ENCODE peak calls at places on chromosomes 6 and 20, in ten cellular contexts. One of them, this sample, is unnamed.
A peak's percentile ranks its signal among the peaks of the same experiment; 100 is the strongest.

GRCh38 chr20:22525821-22526220 is 58.6 kb downstream of the FOXA2 start:
- DNase-seq in D341Med: no peak
- DNase-seq in stimulated activated CD4-positive, alpha-beta T cell treated with anti-CD3 and anti-CD28 coated beads, Interleukin-4, amount 100 ng/mL, for 24 hours: no peak
- DNase-seq in naive thymus-derived CD8-positive, alpha-beta T cell: no peak
- DNase-seq in body of pancreas: no peak
- DNase-seq in OCI-LY7: no peak
- DNase-seq in ovary: no peak
- DNase-seq in breast epithelium: no peak
- DNase-seq in T-helper 2 cell: no peak
- DNase-seq in NCI-H1694: no peak
- DNase-seq in this sample: no peak

GRCh38 chr6:43842231-43842794 is 72.3 kb downstream of the VEGFA start:
- DNase-seq in D341Med: no peak
- DNase-seq in stimulated activated CD4-positive, alpha-beta T cell treated with anti-CD3 and anti-CD28 coated beads, Interleukin-4, amount 100 ng/mL, for 24 hours: no peak
- DNase-seq in naive thymus-derived CD8-positive, alpha-beta T cell: no peak
- DNase-seq in body of pancreas: no peak
- DNase-seq in OCI-LY7: no peak
- DNase-seq in ovary: no peak
- DNase-seq in breast epithelium: no peak
- DNase-seq in T-helper 2 cell: no peak
- DNase-seq in NCI-H1694: no peak
- DNase-seq in this sample: no peak

GRCh38 chr20:56439784-56440291 is 27.8 kb downstream of the CASS4 start:
- DNase-seq in D341Med: no peak
- DNase-seq in stimulated activated CD4-positive, alpha-beta T cell treated with anti-CD3 and anti-CD28 coated beads, Interleukin-4, amount 100 ng/mL, for 24 hours: no peak
- DNase-seq in naive thymus-derived CD8-positive, alpha-beta T cell: no peak
- DNase-seq in body of pancreas: peak; percentile 37
- DNase-seq in OCI-LY7: no peak
- DNase-seq in ovary: peak; percentile 36
- DNase-seq in breast epithelium: peak; percentile 82
- DNase-seq in T-helper 2 cell: no peak
- DNase-seq in NCI-H1694: no peak
- DNase-seq in this sample: no peak

GRCh38 chr6:62283828-62284411 is 2.1 kb downstream of the KHDRBS2 start:
- DNase-seq in D341Med: no peak
- DNase-seq in stimulated activated CD4-positive, alpha-beta T cell treated with anti-CD3 and anti-CD28 coated beads, Interleukin-4, amount 100 ng/mL, for 24 hours: no peak
- DNase-seq in naive thymus-derived CD8-positive, alpha-beta T cell: no peak
- DNase-seq in body of pancreas: no peak
- DNase-seq in OCI-LY7: peak; percentile 55
- DNase-seq in ovary: no peak
- DNase-seq in breast epithelium: no peak
- DNase-seq in T-helper 2 cell: no peak
- DNase-seq in NCI-H1694: no peak
- DNase-seq in this sample: peak; percentile 16

GRCh38 chr6:75268121-75268987 is 16.2 kb downstream of the TMEM30A start:
- DNase-seq in D341Med: no peak
- DNase-seq in stimulated activated CD4-positive, alpha-beta T cell treated with anti-CD3 and anti-CD28 coated beads, Interleukin-4, amount 100 ng/mL, for 24 hours: no peak
- DNase-seq in naive thymus-derived CD8-positive, alpha-beta T cell: no peak
- DNase-seq in body of pancreas: no peak
- DNase-seq in OCI-LY7: no peak
- DNase-seq in ovary: no peak
- DNase-seq in breast epithelium: no peak
- DNase-seq in T-helper 2 cell: no peak
- DNase-seq in NCI-H1694: no peak
- DNase-seq in this sample: no peak

GRCh38 chr6:124964084-124964763 is 2.0 kb downstream of the RNF217 start:
- DNase-seq in D341Med: no peak
- DNase-seq in stimulated activated CD4-positive, alpha-beta T cell treated with anti-CD3 and anti-CD28 coated beads, Interleukin-4, amount 100 ng/mL, for 24 hours: no peak
- DNase-seq in naive thymus-derived CD8-positive, alpha-beta T cell: no peak
- DNase-seq in body of pancreas: peak; percentile 32
- DNase-seq in OCI-LY7: no peak
- DNase-seq in ovary: no peak
- DNase-seq in breast epithelium: peak; percentile 30
- DNase-seq in T-helper 2 cell: no peak
- DNase-seq in NCI-H1694: no peak
- DNase-seq in this sample: peak; percentile 27

GRCh38 chr20:57659131-57659788 is 39.0 kb upstream of the ZBP1 start:
- DNase-seq in D341Med: peak; percentile 20
- DNase-seq in stimulated activated CD4-positive, alpha-beta T cell treated with anti-CD3 and anti-CD28 coated beads, Interleukin-4, amount 100 ng/mL, for 24 hours: no peak
- DNase-seq in naive thymus-derived CD8-positive, alpha-beta T cell: no peak
- DNase-seq in body of pancreas: no peak
- DNase-seq in OCI-LY7: no peak
- DNase-seq in ovary: peak; percentile 16
- DNase-seq in breast epithelium: peak; percentile 7
- DNase-seq in T-helper 2 cell: no peak
- DNase-seq in NCI-H1694: no peak
- DNase-seq in this sample: no peak

GRCh38 chr6:36599791-36600209 is 5.6 kb downstream of the SRSF3 start:
- DNase-seq in D341Med: peak; percentile 47
- DNase-seq in stimulated activated CD4-positive, alpha-beta T cell treated with anti-CD3 and anti-CD28 coated beads, Interleukin-4, amount 100 ng/mL, for 24 hours: peak; percentile 73
- DNase-seq in naive thymus-derived CD8-positive, alpha-beta T cell: peak; percentile 54
- DNase-seq in body of pancreas: peak; percentile 42
- DNase-seq in OCI-LY7: no peak
- DNase-seq in ovary: peak; percentile 45
- DNase-seq in breast epithelium: peak; percentile 40
- DNase-seq in T-helper 2 cell: peak; percentile 65
- DNase-seq in NCI-H1694: no peak
- DNase-seq in this sample: no peak

GRCh38 chr6:151671195-151671594 is 136.3 kb upstream of the ESR1 start:
- DNase-seq in D341Med: no peak
- DNase-seq in stimulated activated CD4-positive, alpha-beta T cell treated with anti-CD3 and anti-CD28 coated beads, Interleukin-4, amount 100 ng/mL, for 24 hours: no peak
- DNase-seq in naive thymus-derived CD8-positive, alpha-beta T cell: no peak
- DNase-seq in body of pancreas: no peak
- DNase-seq in OCI-LY7: no peak
- DNase-seq in ovary: no peak
- DNase-seq in breast epithelium: no peak
- DNase-seq in T-helper 2 cell: no peak
- DNase-seq in NCI-H1694: no peak
- DNase-seq in this sample: no peak

GRCh38 chr6:10529231-10529801 is 8.2 kb downstream of the GCNT2 start:
- DNase-seq in D341Med: no peak
- DNase-seq in stimulated activated CD4-positive, alpha-beta T cell treated with anti-CD3 and anti-CD28 coated beads, Interleukin-4, amount 100 ng/mL, for 24 hours: no peak
- DNase-seq in naive thymus-derived CD8-positive, alpha-beta T cell: no peak
- DNase-seq in body of pancreas: peak; percentile 57
- DNase-seq in OCI-LY7: peak; percentile 53
- DNase-seq in ovary: no peak
- DNase-seq in breast epithelium: peak; percentile 54
- DNase-seq in T-helper 2 cell: no peak
- DNase-seq in NCI-H1694: no peak
- DNase-seq in this sample: no peak

GRCh38 chr6:154179443-154179842 is 140.4 kb downstream of the OPRM1 start:
- DNase-seq in D341Med: no peak
- DNase-seq in stimulated activated CD4-positive, alpha-beta T cell treated with anti-CD3 and anti-CD28 coated beads, Interleukin-4, amount 100 ng/mL, for 24 hours: no peak
- DNase-seq in naive thymus-derived CD8-positive, alpha-beta T cell: no peak
- DNase-seq in body of pancreas: no peak
- DNase-seq in OCI-LY7: no peak
- DNase-seq in ovary: no peak
- DNase-seq in breast epithelium: no peak
- DNase-seq in T-helper 2 cell: no peak
- DNase-seq in NCI-H1694: no peak
- DNase-seq in this sample: no peak

This sample was measured in SK-N-DZ.